ENCODE peak calls at places on chromosomes 6 and 20, in seven cellular contexts. One of them, this sample, is unnamed.

GRCh38 chr6:64580346-64580745 is 944.7 kb downstream of the PHF3 start:
- DNase-seq in IMR-90: peak; percentile 41
- DNase-seq in H9: no peak
- DNase-seq in mesendoderm: no peak
- DNase-seq in neuronal stem cell: no peak
- DNase-seq in mesenchymal stem cell: peak; percentile 6
- DNase-seq in H1: no peak
- DNase-seq in this sample: peak; percentile 1

GRCh38 chr6:161736796-161737292 is 463.0 kb upstream of the AGPAT4 start:
- DNase-seq in IMR-90: no peak
- DNase-seq in H9: peak; percentile 33
- DNase-seq in mesendoderm: no peak
- DNase-seq in neuronal stem cell: no peak
- DNase-seq in mesenchymal stem cell: no peak
- DNase-seq in H1: no peak
- DNase-seq in this sample: no peak

GRCh38 chr6:22194188-22194921 is 102.5 kb downstream of the PRL start:
- DNase-seq in IMR-90: peak; percentile 72
- DNase-seq in H9: no peak
- DNase-seq in mesendoderm: no peak
- DNase-seq in neuronal stem cell: no peak
- DNase-seq in mesenchymal stem cell: no peak
- DNase-seq in H1: no peak
- DNase-seq in this sample: no peak

GRCh38 chr6:5677219-5678000 is 329.3 kb downstream of the NRN1 start:
- DNase-seq in IMR-90: peak; percentile 22
- DNase-seq in H9: no peak
- DNase-seq in mesendoderm: peak; percentile 19
- DNase-seq in neuronal stem cell: no peak
- DNase-seq in mesenchymal stem cell: no peak
- DNase-seq in H1: no peak
- DNase-seq in this sample: no peak

GRCh38 chr20:1215386-1216170 is 10.3 kb upstream of the RAD21L1 start:
- DNase-seq in IMR-90: no peak
- DNase-seq in H9: no peak
- DNase-seq in mesendoderm: no peak
- DNase-seq in neuronal stem cell: no peak
- DNase-seq in mesenchymal stem cell: no peak
- DNase-seq in H1: no peak
- DNase-seq in this sample: no peak

GRCh38 chr20:56689852-56690485 is 60.9 kb downstream of the TFAP2C start:
- DNase-seq in IMR-90: no peak
- DNase-seq in H9: no peak
- DNase-seq in mesendoderm: no peak
- DNase-seq in neuronal stem cell: no peak
- DNase-seq in mesenchymal stem cell: no peak
- DNase-seq in H1: no peak
- DNase-seq in this sample: peak; percentile 51

GRCh38 chr6:107813555-107814194 is 10.4 kb downstream of the SCML4 start:
- DNase-seq in IMR-90: no peak
- DNase-seq in H9: no peak
- DNase-seq in mesendoderm: no peak
- DNase-seq in neuronal stem cell: no peak
- DNase-seq in mesenchymal stem cell: no peak
- DNase-seq in H1: no peak
- DNase-seq in this sample: no peak

GRCh38 chr20:62214067-62214466 is 6.0 kb downstream of the HRH3 start:
- DNase-seq in IMR-90: no peak
- DNase-seq in H9: no peak
- DNase-seq in mesendoderm: no peak
- DNase-seq in neuronal stem cell: no peak
- DNase-seq in mesenchymal stem cell: no peak
- DNase-seq in H1: no peak
- DNase-seq in this sample: no peak

GRCh38 chr20:327041-327945 is 1.9 kb downstream of the SOX12 start:
- DNase-seq in IMR-90: peak; percentile 92
- DNase-seq in H9: peak; percentile 98
- DNase-seq in mesendoderm: peak; percentile 97
- DNase-seq in neuronal stem cell: peak; percentile 98
- DNase-seq in mesenchymal stem cell: peak; percentile 94
- DNase-seq in H1: peak; percentile 97
- DNase-seq in this sample: peak; percentile 48

GRCh38 chr6:3068329-3069223 is at the start of gene RIPK1:
- DNase-seq in IMR-90: peak; percentile 84
- DNase-seq in H9: peak; percentile 90
- DNase-seq in mesendoderm: peak; percentile 90
- DNase-seq in neuronal stem cell: peak; percentile 77
- DNase-seq in mesenchymal stem cell: peak; percentile 90
- DNase-seq in H1: peak; percentile 91
- DNase-seq in this sample: peak; percentile 89

GRCh38 chr6:43178951-43179830 is 2.8 kb upstream of the CUL9 start:
- DNase-seq in IMR-90: no peak
- DNase-seq in H9: no peak
- DNase-seq in mesendoderm: no peak
- DNase-seq in neuronal stem cell: no peak
- DNase-seq in mesenchymal stem cell: no peak
- DNase-seq in H1: no peak
- DNase-seq in this sample: no peak

GRCh38 chr20:400121-400450 is 8.0 kb upstream of the RBCK1 start:
- DNase-seq in IMR-90: no peak
- DNase-seq in H9: no peak
- DNase-seq in mesendoderm: no peak
- DNase-seq in neuronal stem cell: no peak
- DNase-seq in mesenchymal stem cell: no peak
- DNase-seq in H1: no peak
- DNase-seq in this sample: no peak

GRCh38 chr6:67248077-67248476 is 1387.0 kb upstream of the ADGRB3 start:
- DNase-seq in IMR-90: no peak
- DNase-seq in H9: no peak
- DNase-seq in mesendoderm: no peak
- DNase-seq in neuronal stem cell: no peak
- DNase-seq in mesenchymal stem cell: no peak
- DNase-seq in H1: no peak
- DNase-seq in this sample: no peak

GRCh38 chr6:136920858-136921520 is 1.1 kb upstream of the SLC35D3 start:
- DNase-seq in IMR-90: no peak
- DNase-seq in H9: peak; percentile 43
- DNase-seq in mesendoderm: peak; percentile 50
- DNase-seq in neuronal stem cell: peak; percentile 27
- DNase-seq in mesenchymal stem cell: peak; percentile 41
- DNase-seq in H1: peak; percentile 55
- DNase-seq in this sample: no peak

GRCh38 chr20:41344938-41345728 is 4.5 kb downstream of the LPIN3 start:
- DNase-seq in IMR-90: no peak
- DNase-seq in H9: no peak
- DNase-seq in mesendoderm: no peak
- DNase-seq in neuronal stem cell: no peak
- DNase-seq in mesenchymal stem cell: no peak
- DNase-seq in H1: no peak
- DNase-seq in this sample: no peak

GRCh38 chr20:41865938-41866337 is 247.8 kb upstream of the CHD6 start:
- DNase-seq in IMR-90: no peak
- DNase-seq in H9: no peak
- DNase-seq in mesendoderm: no peak
- DNase-seq in neuronal stem cell: no peak
- DNase-seq in mesenchymal stem cell: no peak
- DNase-seq in H1: no peak
- DNase-seq in this sample: no peak

GRCh38 chr20:19382371-19382770 is 169.9 kb downstream of the SLC24A3 start:
- DNase-seq in IMR-90: no peak
- DNase-seq in H9: no peak
- DNase-seq in mesendoderm: peak; percentile 3
- DNase-seq in neuronal stem cell: no peak
- DNase-seq in mesenchymal stem cell: no peak
- DNase-seq in H1: no peak
- DNase-seq in this sample: no peak

GRCh38 chr6:44304282-44305199 is 8.6 kb downstream of the AARS2 start:
- DNase-seq in IMR-90: peak; percentile 35
- DNase-seq in H9: peak; percentile 77
- DNase-seq in mesendoderm: peak; percentile 70
- DNase-seq in neuronal stem cell: no peak
- DNase-seq in mesenchymal stem cell: peak; percentile 51
- DNase-seq in H1: peak; percentile 80
- DNase-seq in this sample: peak; percentile 50

GRCh38 chr6:145815351-145815772 is 767 bp upstream of the FBXO30 start:
- DNase-seq in IMR-90: peak; percentile 8
- DNase-seq in H9: peak; percentile 55
- DNase-seq in mesendoderm: peak; percentile 73
- DNase-seq in neuronal stem cell: no peak
- DNase-seq in mesenchymal stem cell: peak; percentile 51
- DNase-seq in H1: peak; percentile 74
- DNase-seq in this sample: peak; percentile 25

GRCh38 chr6:169974663-169975062 is 223.2 kb downstream of the ERMARD start:
- DNase-seq in IMR-90: no peak
- DNase-seq in H9: no peak
- DNase-seq in mesendoderm: no peak
- DNase-seq in neuronal stem cell: no peak
- DNase-seq in mesenchymal stem cell: no peak
- DNase-seq in H1: no peak
- DNase-seq in this sample: no peak

GRCh38 chr6:35096129-35096852 is 44.8 kb downstream of the TCP11 start:
- DNase-seq in IMR-90: peak; percentile 81
- DNase-seq in H9: no peak
- DNase-seq in mesendoderm: no peak
- DNase-seq in neuronal stem cell: no peak
- DNase-seq in mesenchymal stem cell: peak; percentile 88
- DNase-seq in H1: no peak
- DNase-seq in this sample: peak; percentile 94

GRCh38 chr6:17998442-17998841 is 11.0 kb upstream of the KIF13A start:
- DNase-seq in IMR-90: peak; percentile 46
- DNase-seq in H9: no peak
- DNase-seq in mesendoderm: no peak
- DNase-seq in neuronal stem cell: no peak
- DNase-seq in mesenchymal stem cell: peak; percentile 62
- DNase-seq in H1: no peak
- DNase-seq in this sample: peak; percentile 97

GRCh38 chr6:115717472-115717871 is 343.2 kb downstream of the FRK start:
- DNase-seq in IMR-90: no peak
- DNase-seq in H9: no peak
- DNase-seq in mesendoderm: no peak
- DNase-seq in neuronal stem cell: no peak
- DNase-seq in mesenchymal stem cell: no peak
- DNase-seq in H1: no peak
- DNase-seq in this sample: no peak
- H2AK5ac ChIP-seq in IMR-90: no peak overlapping the region
- H2AK5ac ChIP-seq in H9: no peak overlapping the region
- H2AK5ac ChIP-seq in mesendoderm: no peak overlapping the region
- H2AK5ac ChIP-seq in neuronal stem cell: no peak overlapping the region
- H2AK5ac ChIP-seq in mesenchymal stem cell: no peak overlapping the region
- H2AK5ac ChIP-seq in H1: no peak overlapping the region
- H2AK5ac ChIP-seq in this sample: no peak overlapping the region

GRCh38 chr20:50731930-50732690 is 730 bp downstream of the PARD6B start:
- DNase-seq in IMR-90: no peak
- DNase-seq in H9: peak; percentile 38
- DNase-seq in mesendoderm: peak; percentile 82
- DNase-seq in neuronal stem cell: peak; percentile 47
- DNase-seq in mesenchymal stem cell: no peak
- DNase-seq in H1: no peak
- DNase-seq in this sample: peak; percentile 39

GRCh38 chr20:50728981-50729874 is 2.2 kb upstream of the PARD6B start:
- DNase-seq in IMR-90: no peak
- DNase-seq in H9: peak; percentile 31
- DNase-seq in mesendoderm: no peak
- DNase-seq in neuronal stem cell: no peak
- DNase-seq in mesenchymal stem cell: peak; percentile 66
- DNase-seq in H1: peak; percentile 39
- DNase-seq in this sample: no peak

GRCh38 chr20:50730765-50731054 is 670 bp upstream of the PARD6B start:
- DNase-seq in IMR-90: no peak
- DNase-seq in H9: no peak
- DNase-seq in mesendoderm: no peak
- DNase-seq in neuronal stem cell: no peak
- DNase-seq in mesenchymal stem cell: no peak
- DNase-seq in H1: no peak
- DNase-seq in this sample: no peak

GRCh38 chr20:50729925-50730764 is 1.2 kb upstream of the PARD6B start:
- DNase-seq in IMR-90: no peak
- DNase-seq in H9: peak; percentile 32
- DNase-seq in mesendoderm: peak; percentile 80
- DNase-seq in neuronal stem cell: no peak
- DNase-seq in mesenchymal stem cell: peak; percentile 83
- DNase-seq in H1: no peak
- DNase-seq in this sample: peak; percentile 20

DNA sequence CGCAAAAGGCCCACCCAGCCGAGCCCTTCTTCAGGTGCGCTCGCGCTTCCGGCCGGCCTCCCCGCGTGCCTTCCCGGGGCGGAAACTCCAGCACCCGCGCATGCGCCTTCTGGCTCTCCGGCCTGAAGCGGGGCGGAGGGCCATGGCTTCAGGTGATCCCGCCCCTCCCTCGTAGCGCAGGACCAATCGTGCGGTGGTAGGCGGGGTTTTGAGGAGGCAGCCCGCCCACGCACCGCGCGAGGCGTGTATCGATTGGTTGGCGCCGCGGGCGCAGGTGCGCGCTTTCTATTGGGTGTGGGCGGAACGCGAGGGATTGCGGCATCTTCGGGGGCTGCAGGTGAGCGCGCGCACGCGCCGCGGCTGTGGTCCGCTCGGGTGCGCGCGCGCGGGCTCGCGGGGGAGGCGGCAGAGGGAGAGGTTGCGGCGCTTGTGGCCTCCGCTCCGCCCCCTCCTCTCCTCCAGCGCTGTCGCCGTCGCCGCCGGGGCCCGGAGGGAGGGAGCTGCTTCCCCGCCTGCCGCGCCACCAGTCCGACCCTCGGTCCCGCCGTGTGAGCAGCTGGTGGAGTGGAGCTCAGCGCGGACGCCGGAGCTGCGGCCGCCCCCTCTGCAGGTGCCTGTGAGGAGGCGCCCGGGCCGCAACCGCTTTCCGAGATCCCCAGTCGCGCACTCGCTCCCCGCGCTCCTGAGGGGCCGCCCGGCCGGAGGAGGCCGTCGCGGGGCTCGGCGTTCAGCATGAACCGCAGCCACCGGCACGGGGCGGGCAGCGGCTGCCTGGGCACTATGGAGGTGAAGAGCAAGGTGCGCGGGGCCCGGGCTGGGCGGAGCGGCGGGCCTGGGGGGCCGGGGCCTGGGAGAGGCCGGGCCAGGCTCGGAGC is at the start of gene PARD6B:
- DNase-seq in IMR-90: peak; percentile 92
- DNase-seq in H9: peak; percentile 99
- DNase-seq in mesendoderm: peak; percentile 99
- DNase-seq in neuronal stem cell: peak; percentile 99
- DNase-seq in mesenchymal stem cell: peak; percentile 94
- DNase-seq in H1: peak; percentile 98
- DNase-seq in this sample: peak; percentile 99
- H2BK5ac ChIP-seq in IMR-90: no peak within 1 kb of the TSS
- H2BK5ac ChIP-seq in H9: no peak within 1 kb of the TSS
- H2BK5ac ChIP-seq in mesendoderm: peak within 1 kb of the TSS; percentile 47
- H2BK5ac ChIP-seq in neuronal stem cell: peak within 1 kb of the TSS; percentile 93
- H2BK5ac ChIP-seq in mesenchymal stem cell: peak within 1 kb of the TSS; percentile 91
- H2BK5ac ChIP-seq in H1: peak within 1 kb of the TSS; percentile 54
- H2BK5ac ChIP-seq in this sample: peak within 1 kb of the TSS; percentile 60

GRCh38 chr6:104843196-104843595 is 16.5 kb downstream of the HACE1 start:
- DNase-seq in IMR-90: no peak
- DNase-seq in H9: no peak
- DNase-seq in mesendoderm: no peak
- DNase-seq in neuronal stem cell: no peak
- DNase-seq in mesenchymal stem cell: no peak
- DNase-seq in H1: no peak
- DNase-seq in this sample: no peak
- H2AK5ac ChIP-seq in IMR-90: no peak overlapping the region
- H2AK5ac ChIP-seq in H9: no peak overlapping the region
- H2AK5ac ChIP-seq in mesendoderm: no peak overlapping the region
- H2AK5ac ChIP-seq in neuronal stem cell: no peak overlapping the region
- H2AK5ac ChIP-seq in mesenchymal stem cell: no peak overlapping the region
- H2AK5ac ChIP-seq in H1: no peak overlapping the region
- H2AK5ac ChIP-seq in this sample: no peak overlapping the region

GRCh38 chr6:1993049-1993448 is 252.4 kb downstream of the GMDS start:
- DNase-seq in IMR-90: peak; percentile 85
- DNase-seq in H9: no peak
- DNase-seq in mesendoderm: no peak
- DNase-seq in neuronal stem cell: no peak
- DNase-seq in mesenchymal stem cell: no peak
- DNase-seq in H1: no peak
- DNase-seq in this sample: no peak
- H2BK5ac ChIP-seq in IMR-90: no peak overlapping the region
- H2BK5ac ChIP-seq in H9: no peak overlapping the region
- H2BK5ac ChIP-seq in mesendoderm: no peak overlapping the region
- H2BK5ac ChIP-seq in neuronal stem cell: no peak overlapping the region
- H2BK5ac ChIP-seq in mesenchymal stem cell: no peak overlapping the region
- H2BK5ac ChIP-seq in H1: no peak overlapping the region
- H2BK5ac ChIP-seq in this sample: no peak overlapping the region